ENCODE peak calls at places on chromosomes 13 and 19, in seven cellular contexts. U is omental fat pad; P is colonic mucosa; D is fibroblast of mammary gland; W is adrenal gland; A is fibroblast of pulmonary artery; V is CD4-positive, alpha-beta T cell. Y is an unnamed sample.

GRCh38 chr19:18940791-18941627 is at the start of gene HOMER3:
- DNase-seq in P (peak; percentile 84), A (peak; percentile 56), U (peak; percentile 85), V (peak; percentile 68), W (peak; percentile 79), D (peak; percentile 39), Y (peak; percentile 29)

GRCh38 chr13:31908696-31909386 is 122.7 kb upstream of the FRY start:
- DNase-seq in D (no peak), W (no peak), P (no peak), V (no peak), A (no peak), U (no peak), Y (no peak)

GRCh38 chr19:37809366-37809765 is 30.0 kb upstream of the ZNF573 start:
- DNase-seq in P (no peak), A (no peak), U (no peak), D (no peak), V (no peak), W (no peak), Y (no peak)

GRCh38 chr13:77724092-77724491 is 26.6 kb downstream of the SLAIN1 start:
- DNase-seq in V (no peak), P (no peak), D (no peak), A (no peak), W (no peak), U (no peak), Y (no peak)

GRCh38 chr13:109145631-109146030 is 516.2 kb downstream of the MYO16 start:
- DNase-seq in U (no peak), P (peak; percentile 35), W (peak; percentile 67), D (peak; percentile 84), V (no peak), A (peak; percentile 85), Y (peak; percentile 79)

GRCh38 chr19:36436531-36436930 is 18.1 kb upstream of the ZFP82 start:
- DNase-seq in U (no peak), A (peak; percentile 21), P (no peak), V (no peak), W (no peak), D (peak; percentile 27), Y (peak; percentile 2)

GRCh38 chr19:35088514-35088913 is 27.1 kb upstream of the FXYD3 start:
- DNase-seq in V (no peak), P (no peak), A (peak; percentile 68), D (peak; percentile 68), W (no peak), U (no peak), Y (peak; percentile 69)

GRCh38 chr19:45526143-45526542 is 18.9 kb downstream of the VASP start:
- DNase-seq in W (peak; percentile 84), V (no peak), U (no peak), P (peak; percentile 73), D (peak; percentile 66), A (peak; percentile 68), Y (peak; percentile 53)

GRCh38 chr19:15317392-15318011 is 14.8 kb downstream of the BRD4 start:
- DNase-seq in D (no peak), W (no peak), P (no peak), A (peak; percentile 49), U (no peak), V (no peak), Y (peak; percentile 72)

GRCh38 chr19:4979211-4979807 is 10.4 kb downstream of the KDM4B start:
- DNase-seq in D (no peak), A (no peak), V (no peak), W (no peak), U (no peak), P (no peak), Y (no peak)

GRCh38 chr13:45826741-45827140 is 24.8 kb downstream of the SIAH3 start:
- DNase-seq in P (no peak), W (no peak), U (no peak), V (no peak), A (no peak), D (no peak), Y (no peak)

GRCh38 chr13:65149687-65150086 is 2080.4 kb downstream of the PCDH9 start:
- DNase-seq in P (no peak), W (no peak), D (no peak), V (no peak), U (no peak), A (no peak), Y (no peak)

GRCh38 chr13:95083758-95084157 is 217.5 kb downstream of the ABCC4 start:
- DNase-seq in W (no peak), U (no peak), A (peak; percentile 70), V (no peak), D (peak; percentile 92), P (no peak), Y (peak; percentile 71)

GRCh38 chr13:32318072-32318471 is 2.8 kb downstream of the BRCA2 start:
- DNase-seq in P (no peak), A (no peak), U (no peak), D (no peak), W (no peak), V (no peak), Y (no peak)

GRCh38 chr13:34294483-34295129 is 476.7 kb downstream of the RFC3 start:
- DNase-seq in D (no peak), U (no peak), W (no peak), A (peak; percentile 10), P (no peak), V (no peak), Y (no peak)

GRCh38 chr19:3968556-3969434 is 2.1 kb downstream of the DAPK3 start:
- DNase-seq in W (peak; percentile 78), U (peak; percentile 50), V (no peak), P (peak; percentile 84), A (peak; percentile 100), D (peak; percentile 98), Y (peak; percentile 99)

GRCh38 chr19:55467236-55468053 is 2.9 kb upstream of the C19orf85 start:
- DNase-seq in V (peak; percentile 46), U (peak; percentile 66), D (peak; percentile 70), A (peak; percentile 82), W (peak; percentile 71), P (peak; percentile 62), Y (no peak)

GRCh38 chr13:107023335-107023734 is 455.4 kb upstream of the ARGLU1 start:
- DNase-seq in A (no peak), D (no peak), W (no peak), P (no peak), V (no peak), U (no peak), Y (no peak)

GRCh38 chr13:62524061-62524460 is 1108.4 kb upstream of the PCDH20 start:
- DNase-seq in U (no peak), P (no peak), A (no peak), D (no peak), W (no peak), V (no peak), Y (no peak)

GRCh38 chr19:21474671-21475181 is 30.7 kb upstream of the ZNF429 start:
- DNase-seq in D (peak; percentile 33), V (peak; percentile 26), P (peak; percentile 77), W (peak; percentile 86), U (peak; percentile 74), A (peak; percentile 47), Y (peak; percentile 32)

GRCh38 chr13:69319659-69320058 is 788.0 kb upstream of the ATXN8OS start:
- DNase-seq in P (no peak), A (no peak), U (no peak), V (no peak), D (peak; percentile 0), W (no peak), Y (no peak)

GRCh38 chr19:51398096-51398704 is 7.8 kb upstream of the C19orf84 start:
- DNase-seq in A (peak; percentile 37), P (no peak), D (peak; percentile 45), W (no peak), V (no peak), U (no peak), Y (no peak)
- TF ChIP-seq CTCF in A (peak; percentile 69), P (no peak), D (peak; percentile 58), W (peak; percentile 52), V (peak; percentile 68), U (no peak), Y (peak; percentile 47)

GRCh38 chr13:21675095-21676007 is 4.5 kb downstream of the FGF9 start:
- DNase-seq in P (peak; percentile 61), W (peak; percentile 62), A (no peak), U (no peak), V (peak; percentile 18), D (no peak), Y (no peak)

GRCh38 chr13:21673592-21674270 is 2.9 kb downstream of the FGF9 start:
- DNase-seq in U (no peak), V (no peak), D (no peak), A (peak; percentile 29), W (peak; percentile 58), P (peak; percentile 56), Y (no peak)

GRCh38 chr13:21674271-21675009 is 3.6 kb downstream of the FGF9 start:
- DNase-seq in P (peak; percentile 36), W (peak; percentile 57), U (no peak), A (no peak), V (no peak), D (no peak), Y (no peak)

GRCh38 chr13:21677075-21677628 is 6.3 kb downstream of the FGF9 start:
- DNase-seq in D (no peak), A (no peak), U (no peak), V (no peak), W (no peak), P (no peak), Y (no peak)

DNA sequence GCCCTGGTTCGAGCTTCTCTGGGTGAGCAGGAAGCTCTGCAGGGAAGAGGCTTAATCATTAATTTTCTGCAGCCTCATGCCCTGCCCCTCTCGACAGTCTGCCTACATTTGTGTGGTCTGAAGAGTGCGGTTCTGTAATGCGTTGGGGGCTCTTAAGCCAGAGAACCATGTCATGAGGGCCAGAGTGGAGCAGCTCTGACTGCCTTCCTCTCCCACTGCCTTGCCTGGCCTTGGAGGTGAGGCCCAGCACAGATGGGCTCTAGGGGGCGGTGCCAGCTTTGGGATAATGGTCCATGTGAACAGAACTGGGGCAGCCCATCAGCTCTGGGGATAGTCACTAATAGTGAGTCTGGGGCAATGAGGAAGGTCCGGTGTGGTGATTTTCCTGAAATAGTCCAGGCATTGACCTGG is 5.7 kb downstream of the FGF9 start:
- DNase-seq in U (no peak), W (peak; percentile 42), A (no peak), V (no peak), P (peak; percentile 59), D (no peak), Y (no peak)
- TF ChIP-seq CTCF in U (no peak), W (no peak), A (no peak), V (no peak), P (no peak), D (no peak), Y (peak; percentile 28)

GRCh38 chr19:46784262-46785053 is 3.9 kb downstream of the SLC1A5 start:
- DNase-seq in W (peak; percentile 60), V (no peak), P (peak; percentile 92), A (peak; percentile 90), U (peak; percentile 63), D (peak; percentile 86), Y (peak; percentile 78)
- TF ChIP-seq CTCF in W (no peak), V (peak; percentile 24), P (no peak), A (peak; percentile 37), U (no peak), D (peak; percentile 33), Y (peak; percentile 68)

DNA sequence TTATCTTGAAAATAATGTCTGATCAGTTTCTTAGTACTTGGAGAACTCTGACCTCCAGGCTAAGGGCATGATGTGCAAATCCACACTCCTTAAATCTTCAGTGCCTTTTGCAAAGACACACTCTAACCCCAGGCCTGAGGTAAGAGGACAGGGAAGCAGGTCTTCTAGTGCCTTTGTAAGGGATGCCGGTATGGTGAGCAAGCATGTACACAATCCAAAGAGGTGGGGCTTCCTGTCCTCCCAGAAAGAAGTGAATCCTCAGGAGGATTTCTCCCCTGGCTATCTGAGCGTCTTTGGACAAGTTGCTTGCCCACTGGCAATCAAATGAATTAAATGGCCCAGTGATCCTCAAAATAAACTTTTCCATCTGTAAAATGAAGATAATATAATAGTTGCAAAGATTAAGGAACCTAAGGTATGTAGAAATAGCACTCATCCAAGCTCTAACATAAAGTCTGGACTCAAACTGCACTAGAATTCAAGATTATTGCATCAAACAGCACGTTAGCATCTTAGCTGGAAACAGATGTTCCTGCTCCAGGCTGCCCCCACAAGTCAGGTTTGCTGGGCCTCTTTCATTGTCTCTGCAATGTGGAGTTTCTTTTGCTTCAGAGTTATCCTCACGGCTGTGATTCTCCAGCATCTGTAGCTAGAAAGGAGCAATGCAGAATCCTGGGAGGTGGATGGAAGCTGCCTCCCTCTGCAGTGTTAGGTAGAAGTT is 249.6 kb downstream of the TSHZ3 start:
- DNase-seq in P (no peak), D (peak; percentile 34), U (no peak), W (no peak), V (no peak), A (no peak), Y (no peak)
- TF ChIP-seq CTCF in P (no peak), D (no peak), U (no peak), W (no peak), V (no peak), A (no peak), Y (no peak)